ENCODE peak calls at places on chromosomes 2 and 18, in seven cellular contexts. One of them, this sample, is unnamed.

GRCh38 chr2:170509460-170510193 is 205.5 kb upstream of the SP5 start:
- DNase-seq in colonic mucosa: no peak
- DNase-seq in pancreas: no peak
- DNase-seq in WTC11: no peak
- DNase-seq in mammary epithelial cell: no peak
- DNase-seq in left ventricle myocardium inferior: no peak
- DNase-seq in epithelial cell of esophagus: no peak
- DNase-seq in this sample: no peak

GRCh38 chr2:85433511-85434089 is 15.1 kb downstream of the SH2D6 start:
- DNase-seq in colonic mucosa: peak
- DNase-seq in pancreas: peak
- DNase-seq in WTC11: no peak
- DNase-seq in mammary epithelial cell: peak
- DNase-seq in left ventricle myocardium inferior: peak
- DNase-seq in epithelial cell of esophagus: peak
- DNase-seq in this sample: no peak

GRCh38 chr2:226080323-226080722 is 680.8 kb downstream of the NYAP2 start:
- DNase-seq in colonic mucosa: no peak
- DNase-seq in pancreas: no peak
- DNase-seq in WTC11: no peak
- DNase-seq in mammary epithelial cell: peak
- DNase-seq in left ventricle myocardium inferior: no peak
- DNase-seq in epithelial cell of esophagus: peak
- DNase-seq in this sample: no peak

GRCh38 chr2:237165405-237166276 is 80.0 kb downstream of the COPS8 start:
- DNase-seq in colonic mucosa: no peak
- DNase-seq in pancreas: no peak
- DNase-seq in WTC11: peak
- DNase-seq in mammary epithelial cell: no peak
- DNase-seq in left ventricle myocardium inferior: no peak
- DNase-seq in epithelial cell of esophagus: peak
- DNase-seq in this sample: no peak

GRCh38 chr18:1412660-1413659 is 508.3 kb downstream of the ADCYAP1 start:
- DNase-seq in colonic mucosa: no peak
- DNase-seq in pancreas: no peak
- DNase-seq in WTC11: no peak
- DNase-seq in mammary epithelial cell: no peak
- DNase-seq in left ventricle myocardium inferior: no peak
- DNase-seq in epithelial cell of esophagus: peak
- DNase-seq in this sample: no peak

GRCh38 chr2:155377178-155377780 is 678.8 kb downstream of the KCNJ3 start:
- DNase-seq in colonic mucosa: no peak
- DNase-seq in pancreas: no peak
- DNase-seq in WTC11: no peak
- DNase-seq in mammary epithelial cell: peak
- DNase-seq in left ventricle myocardium inferior: no peak
- DNase-seq in epithelial cell of esophagus: peak
- DNase-seq in this sample: no peak

GRCh38 chr2:198004921-198005829 is 200.8 kb downstream of the PLCL1 start:
- DNase-seq in colonic mucosa: no peak
- DNase-seq in pancreas: no peak
- DNase-seq in WTC11: no peak
- DNase-seq in mammary epithelial cell: no peak
- DNase-seq in left ventricle myocardium inferior: peak
- DNase-seq in epithelial cell of esophagus: no peak
- DNase-seq in this sample: no peak

GRCh38 chr2:67057123-67057522 is 340.0 kb upstream of the ETAA1 start:
- DNase-seq in colonic mucosa: no peak
- DNase-seq in pancreas: no peak
- DNase-seq in WTC11: no peak
- DNase-seq in mammary epithelial cell: no peak
- DNase-seq in left ventricle myocardium inferior: no peak
- DNase-seq in epithelial cell of esophagus: no peak
- DNase-seq in this sample: no peak

GRCh38 chr2:16725549-16725948 is 59.9 kb upstream of the CYRIA start:
- DNase-seq in colonic mucosa: no peak
- DNase-seq in pancreas: no peak
- DNase-seq in WTC11: no peak
- DNase-seq in mammary epithelial cell: peak
- DNase-seq in left ventricle myocardium inferior: no peak
- DNase-seq in epithelial cell of esophagus: peak
- DNase-seq in this sample: no peak

GRCh38 chr2:172225786-172226185 is 123.1 kb upstream of the DLX2 start:
- DNase-seq in colonic mucosa: no peak
- DNase-seq in pancreas: no peak
- DNase-seq in WTC11: no peak
- DNase-seq in mammary epithelial cell: no peak
- DNase-seq in left ventricle myocardium inferior: no peak
- DNase-seq in epithelial cell of esophagus: no peak
- DNase-seq in this sample: no peak

GRCh38 chr2:172227719-172228118 is 125.0 kb upstream of the DLX2 start:
- DNase-seq in colonic mucosa: no peak
- DNase-seq in pancreas: no peak
- DNase-seq in WTC11: no peak
- DNase-seq in mammary epithelial cell: peak
- DNase-seq in left ventricle myocardium inferior: no peak
- DNase-seq in epithelial cell of esophagus: no peak
- DNase-seq in this sample: no peak

GRCh38 chr2:172228177-172228785 is 125.6 kb upstream of the DLX2 start:
- DNase-seq in colonic mucosa: no peak
- DNase-seq in pancreas: no peak
- DNase-seq in WTC11: no peak
- DNase-seq in mammary epithelial cell: peak
- DNase-seq in left ventricle myocardium inferior: no peak
- DNase-seq in epithelial cell of esophagus: peak
- DNase-seq in this sample: no peak

GRCh38 chr2:172229125-172229524 is 126.4 kb upstream of the DLX2 start:
- DNase-seq in colonic mucosa: no peak
- DNase-seq in pancreas: no peak
- DNase-seq in WTC11: no peak
- DNase-seq in mammary epithelial cell: no peak
- DNase-seq in left ventricle myocardium inferior: no peak
- DNase-seq in epithelial cell of esophagus: no peak
- DNase-seq in this sample: no peak

GRCh38 chr2:172226244-172227061 is 123.8 kb upstream of the DLX2 start:
- DNase-seq in colonic mucosa: peak
- DNase-seq in pancreas: peak
- DNase-seq in WTC11: no peak
- DNase-seq in mammary epithelial cell: peak
- DNase-seq in left ventricle myocardium inferior: no peak
- DNase-seq in epithelial cell of esophagus: peak
- DNase-seq in this sample: peak
- TF ChIP-seq CTCF in colonic mucosa: no peak
- TF ChIP-seq CTCF in pancreas: no peak
- TF ChIP-seq CTCF in WTC11: no peak
- TF ChIP-seq CTCF in mammary epithelial cell: peak
- TF ChIP-seq CTCF in left ventricle myocardium inferior: peak
- TF ChIP-seq CTCF in epithelial cell of esophagus: peak
- TF ChIP-seq CTCF in this sample: peak

DNA sequence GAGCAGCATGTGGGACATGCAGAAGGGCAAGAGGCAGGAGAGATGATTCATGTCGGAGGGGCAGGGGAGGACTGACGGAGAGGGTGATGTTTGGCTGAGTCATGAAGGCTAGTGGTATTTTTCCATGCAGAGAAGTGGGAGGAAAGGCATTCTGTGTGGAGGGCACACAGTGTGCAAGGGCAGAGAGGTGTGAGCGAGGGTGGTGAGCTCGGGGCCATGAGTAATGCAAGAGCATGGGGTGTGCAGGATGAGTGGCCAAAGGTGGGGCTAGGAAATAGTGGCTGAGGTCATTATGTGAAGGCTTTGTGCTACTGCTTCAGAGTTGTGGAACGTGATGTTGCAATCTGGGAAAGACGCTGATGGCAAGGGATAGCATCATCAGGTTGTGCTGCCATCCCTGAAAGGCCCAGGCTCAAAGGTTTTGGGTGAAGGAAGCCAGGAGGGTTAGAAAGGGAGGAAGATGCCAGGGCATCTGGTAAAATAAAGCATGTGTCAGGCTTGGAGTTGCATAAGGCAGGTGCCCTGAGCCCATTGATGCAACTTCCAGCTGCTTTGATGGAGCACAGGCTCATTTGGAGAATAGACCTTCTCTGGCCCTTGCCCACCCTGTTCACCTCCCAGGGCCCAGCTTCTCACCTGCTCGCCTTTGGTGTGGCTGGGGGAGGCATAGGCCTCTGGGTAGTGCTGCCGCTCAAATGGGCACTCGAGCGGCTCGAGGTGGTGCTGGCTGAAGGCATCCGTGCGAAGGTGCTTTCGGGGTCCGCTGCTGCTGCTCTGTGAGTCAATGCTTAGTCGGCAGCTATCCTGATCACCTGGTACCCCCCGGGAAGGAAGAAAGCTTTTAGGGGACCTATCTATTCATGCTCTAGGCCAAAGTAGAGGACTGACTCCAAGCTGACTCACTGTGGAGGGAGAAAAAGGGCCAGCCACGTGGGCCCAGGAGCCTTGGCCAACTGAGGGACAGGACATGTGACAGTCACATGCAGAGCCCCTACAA is 37.5 kb downstream of the PAX8 start:
- DNase-seq in colonic mucosa: no peak
- DNase-seq in pancreas: no peak
- DNase-seq in WTC11: no peak
- DNase-seq in mammary epithelial cell: peak
- DNase-seq in left ventricle myocardium inferior: peak
- DNase-seq in epithelial cell of esophagus: peak
- DNase-seq in this sample: peak
- TF ChIP-seq CTCF in colonic mucosa: no peak
- TF ChIP-seq CTCF in pancreas: no peak
- TF ChIP-seq CTCF in WTC11: no peak
- TF ChIP-seq CTCF in mammary epithelial cell: no peak
- TF ChIP-seq CTCF in left ventricle myocardium inferior: no peak
- TF ChIP-seq CTCF in epithelial cell of esophagus: no peak
- TF ChIP-seq CTCF in this sample: no peak

DNA sequence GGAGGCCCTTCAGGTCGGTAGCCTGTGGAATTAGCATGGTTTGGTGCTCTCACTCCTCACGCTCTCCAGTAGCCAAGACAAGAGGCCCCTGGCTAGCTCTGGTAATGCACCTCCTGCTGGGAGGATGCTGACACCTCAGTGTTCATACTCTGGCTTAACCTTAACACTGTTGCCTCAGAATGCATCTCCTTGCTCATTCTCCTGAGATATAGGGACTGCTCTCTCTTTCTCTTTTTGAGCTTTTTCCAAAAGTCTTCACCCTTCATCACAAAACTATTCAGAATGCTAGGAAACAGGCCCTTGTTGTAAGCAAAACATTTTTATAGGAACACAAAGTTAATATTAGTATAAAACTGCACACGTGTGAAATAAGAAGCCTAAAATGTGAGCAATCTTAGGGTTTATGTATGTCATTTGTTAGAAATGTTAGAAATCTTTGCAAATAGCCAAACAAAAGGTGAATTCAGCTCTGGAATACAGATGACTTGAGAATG is 17.3 kb upstream of the IMPA2 start:
- DNase-seq in colonic mucosa: no peak
- DNase-seq in pancreas: no peak
- DNase-seq in WTC11: no peak
- DNase-seq in mammary epithelial cell: no peak
- DNase-seq in left ventricle myocardium inferior: no peak
- DNase-seq in epithelial cell of esophagus: no peak
- DNase-seq in this sample: no peak
- TF ChIP-seq CTCF in colonic mucosa: no peak
- TF ChIP-seq CTCF in pancreas: no peak
- TF ChIP-seq CTCF in WTC11: no peak
- TF ChIP-seq CTCF in mammary epithelial cell: no peak
- TF ChIP-seq CTCF in left ventricle myocardium inferior: no peak
- TF ChIP-seq CTCF in epithelial cell of esophagus: no peak
- TF ChIP-seq CTCF in this sample: peak

GRCh38 chr2:234635284-234635683 is 138.4 kb upstream of the ARL4C start:
- DNase-seq in colonic mucosa: no peak
- DNase-seq in pancreas: no peak
- DNase-seq in WTC11: no peak
- DNase-seq in mammary epithelial cell: no peak
- DNase-seq in left ventricle myocardium inferior: no peak
- DNase-seq in epithelial cell of esophagus: no peak
- DNase-seq in this sample: no peak
- TF ChIP-seq CTCF in colonic mucosa: no peak
- TF ChIP-seq CTCF in pancreas: no peak
- TF ChIP-seq CTCF in WTC11: no peak
- TF ChIP-seq CTCF in mammary epithelial cell: no peak
- TF ChIP-seq CTCF in left ventricle myocardium inferior: peak
- TF ChIP-seq CTCF in epithelial cell of esophagus: no peak
- TF ChIP-seq CTCF in this sample: no peak

DNA sequence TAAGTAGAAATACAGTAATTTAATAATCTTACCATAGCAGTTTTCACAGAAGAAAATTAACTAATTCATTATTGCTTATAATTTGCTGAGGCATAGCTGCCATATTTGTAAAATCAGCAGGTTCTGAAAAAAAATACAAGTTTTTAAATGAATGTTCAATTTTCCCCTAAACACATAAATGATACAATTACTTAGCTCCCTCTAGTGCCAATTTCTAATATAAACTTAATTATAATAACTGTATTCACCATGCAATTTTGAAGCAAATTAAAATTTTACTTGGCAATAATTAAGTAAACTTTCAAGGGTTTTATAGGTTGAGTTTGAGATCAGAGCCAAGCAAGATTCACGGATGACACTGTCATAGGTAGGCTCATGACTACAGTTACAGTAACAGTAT is 1321.6 kb upstream of the ACVR2A start:
- DNase-seq in colonic mucosa: no peak
- DNase-seq in pancreas: no peak
- DNase-seq in WTC11: no peak
- DNase-seq in mammary epithelial cell: no peak
- DNase-seq in left ventricle myocardium inferior: no peak
- DNase-seq in epithelial cell of esophagus: peak
- DNase-seq in this sample: no peak
- TF ChIP-seq CTCF in colonic mucosa: no peak
- TF ChIP-seq CTCF in pancreas: no peak
- TF ChIP-seq CTCF in WTC11: no peak
- TF ChIP-seq CTCF in mammary epithelial cell: no peak
- TF ChIP-seq CTCF in left ventricle myocardium inferior: peak
- TF ChIP-seq CTCF in epithelial cell of esophagus: peak
- TF ChIP-seq CTCF in this sample: no peak

DNA sequence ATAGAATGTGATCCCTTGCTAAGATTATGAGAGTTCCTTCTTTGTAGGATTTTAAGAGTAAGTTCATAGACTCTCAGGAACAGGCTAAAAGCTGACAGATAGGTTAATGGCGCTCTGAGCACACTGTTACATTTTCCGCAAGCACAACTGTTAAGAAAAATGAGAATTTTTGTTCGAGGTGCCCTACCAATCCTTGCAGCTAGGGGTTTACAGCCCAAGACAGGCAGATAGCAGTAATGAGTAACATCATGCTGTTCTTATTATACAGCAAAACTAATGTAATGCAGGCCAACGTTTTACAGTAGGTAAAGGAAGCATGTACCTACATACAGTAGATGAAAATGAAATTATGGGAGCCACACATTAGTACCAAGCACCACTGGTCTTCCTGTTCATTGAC is 11.2 kb upstream of the BOD1L2 start:
- DNase-seq in colonic mucosa: no peak
- DNase-seq in pancreas: no peak
- DNase-seq in WTC11: no peak
- DNase-seq in mammary epithelial cell: no peak
- DNase-seq in left ventricle myocardium inferior: no peak
- DNase-seq in epithelial cell of esophagus: no peak
- DNase-seq in this sample: no peak
- TF ChIP-seq CTCF in colonic mucosa: no peak
- TF ChIP-seq CTCF in pancreas: no peak
- TF ChIP-seq CTCF in WTC11: peak
- TF ChIP-seq CTCF in mammary epithelial cell: peak
- TF ChIP-seq CTCF in left ventricle myocardium inferior: no peak
- TF ChIP-seq CTCF in epithelial cell of esophagus: peak
- TF ChIP-seq CTCF in this sample: no peak

GRCh38 chr2:1590611-1591460 is 153.5 kb downstream of the PXDN start:
- DNase-seq in colonic mucosa: no peak
- DNase-seq in pancreas: no peak
- DNase-seq in WTC11: peak
- DNase-seq in mammary epithelial cell: no peak
- DNase-seq in left ventricle myocardium inferior: no peak
- DNase-seq in epithelial cell of esophagus: no peak
- DNase-seq in this sample: no peak
- TF ChIP-seq CTCF in colonic mucosa: no peak
- TF ChIP-seq CTCF in pancreas: no peak
- TF ChIP-seq CTCF in WTC11: no peak
- TF ChIP-seq CTCF in mammary epithelial cell: no peak
- TF ChIP-seq CTCF in left ventricle myocardium inferior: no peak
- TF ChIP-seq CTCF in epithelial cell of esophagus: no peak
- TF ChIP-seq CTCF in this sample: no peak